ENCODE peak calls at places on chromosomes 3 and 15, in nine cellular contexts. L is T-helper 2 cell; T is activated CD4-positive, CD25-positive, alpha-beta regulatory T cell treated with anti-CD3 and anti-CD28 coated beads, Interleukin-2, amount 50 U/mL, for 72 hours; U is T-cell; Z is naive thymus-derived CD4-positive, alpha-beta T cell; D is CD8-positive, alpha-beta memory T cell; R is Ammon's horn; N is RWPE1; B is stimulated activated CD4-positive, alpha-beta T cell treated with anti-CD3 and anti-CD28 coated beads, Interleukin-2, amount 100 ng/mL, for 48 hours. E is an unnamed sample.

GRCh38 chr15:55546718-55547117 is 38.7 kb upstream of the DNAAF4 start:
- DNase-seq in B (no peak), T (no peak), Z (no peak), R (no peak), D (no peak), U (no peak), N (peak), L (no peak), E (no peak)

GRCh38 chr3:37115451-37115850 is 58.9 kb downstream of the LRRFIP2 start:
- DNase-seq in L (no peak), T (no peak), R (no peak), D (no peak), B (no peak), U (no peak), N (peak), Z (no peak), E (no peak)

GRCh38 chr3:196192036-196193001 is 18.9 kb downstream of the ZDHHC19 start:
- DNase-seq in T (peak), Z (no peak), U (no peak), B (peak), R (no peak), D (peak), L (peak), N (no peak), E (no peak)

GRCh38 chr3:126745760-126746394 is 41.8 kb downstream of the CHCHD6 start:
- DNase-seq in U (no peak), N (no peak), D (no peak), Z (no peak), T (no peak), R (no peak), L (no peak), B (no peak), E (no peak)

GRCh38 chr3:197513953-197514785 is 41.6 kb downstream of the BDH1 start:
- DNase-seq in D (no peak), N (no peak), R (no peak), Z (no peak), B (no peak), T (no peak), L (no peak), U (no peak), E (no peak)

GRCh38 chr15:59424626-59425025 is 13.4 kb upstream of the FAM81A start:
- DNase-seq in N (no peak), T (no peak), D (no peak), L (no peak), B (no peak), U (no peak), Z (no peak), R (no peak), E (no peak)

GRCh38 chr3:111919370-111920065 is 59.3 kb upstream of the ABHD10 start:
- DNase-seq in B (no peak), U (no peak), R (no peak), L (no peak), N (no peak), D (no peak), T (no peak), Z (no peak), E (no peak)

GRCh38 chr3:8456118-8456811 is 45.4 kb upstream of the LMCD1 start:
- DNase-seq in L (no peak), T (no peak), N (no peak), B (no peak), Z (no peak), R (no peak), D (no peak), U (no peak), E (no peak)

GRCh38 chr3:194397757-194398312 is 1.2 kb downstream of the GP5 start:
- DNase-seq in U (peak), D (no peak), N (no peak), R (no peak), Z (peak), L (no peak), B (no peak), T (no peak), E (no peak)

GRCh38 chr3:30353711-30354467 is 252.5 kb upstream of the TGFBR2 start:
- DNase-seq in R (no peak), D (peak), N (no peak), L (peak), T (peak), Z (peak), B (no peak), U (no peak), E (peak)

GRCh38 chr3:129809297-129809696 is 84.2 kb downstream of the TMCC1 start:
- DNase-seq in R (no peak), B (no peak), T (no peak), D (no peak), L (no peak), U (no peak), Z (no peak), N (no peak), E (no peak)

GRCh38 chr3:37997321-37997720 is 6.7 kb downstream of the VILL start:
- DNase-seq in B (no peak), T (no peak), U (peak), N (no peak), R (no peak), Z (no peak), D (no peak), L (no peak), E (no peak)

GRCh38 chr15:66760968-66761722 is 59.1 kb downstream of the SMAD6 start:
- DNase-seq in B (no peak), R (no peak), Z (no peak), N (no peak), D (no peak), L (no peak), T (no peak), U (no peak), E (no peak)

GRCh38 chr15:70560617-70561328 is 202.6 kb downstream of the UACA start:
- DNase-seq in D (no peak), L (no peak), N (no peak), Z (no peak), B (no peak), T (no peak), U (no peak), R (no peak), E (no peak)

GRCh38 chr3:176848431-176849214 is 348.7 kb downstream of the TBL1XR1 start:
- DNase-seq in T (no peak), Z (no peak), R (no peak), U (no peak), D (no peak), B (no peak), N (peak), L (no peak), E (no peak)

GRCh38 chr3:59245879-59246501 is 196.2 kb upstream of the CFAP20DC start:
- DNase-seq in Z (no peak), T (no peak), D (no peak), R (peak), N (no peak), U (no peak), B (no peak), L (no peak), E (no peak)

GRCh38 chr3:179852117-179852886 is 184.4 kb downstream of the PEX5L start:
- DNase-seq in U (no peak), B (no peak), N (no peak), Z (no peak), L (no peak), T (no peak), R (no peak), D (no peak), E (no peak)

GRCh38 chr3:11544413-11545181 is 99.1 kb downstream of the VGLL4 start:
- DNase-seq in U (no peak), D (no peak), R (no peak), Z (no peak), N (no peak), L (no peak), B (no peak), T (no peak), E (no peak)

GRCh38 chr3:196837819-196838420 is 29.8 kb upstream of the SENP5 start:
- DNase-seq in R (peak), U (peak), L (peak), Z (peak), D (peak), N (peak), T (peak), B (peak), E (peak)

GRCh38 chr3:13346481-13347389 is 73.4 kb downstream of the NUP210 start:
- DNase-seq in D (peak), U (peak), N (peak), Z (peak), L (peak), R (peak), B (peak), T (peak), E (peak)

E was measured in effector memory CD4-positive, alpha-beta T cell.